ENCODE peak calls at places on chromosomes 6 and 20, in four cellular contexts. T, S, M and J are unnamed samples.

GRCh38 chr20:60138263-60139127 is 180.3 kb downstream of the CDH26 start:
- DNase-seq in T (no peak), S (no peak), M (no peak), J (no peak)

GRCh38 chr6:54217018-54217417 is 91.2 kb upstream of the TINAG start:
- DNase-seq in T (no peak), S (no peak), M (no peak), J (no peak)

GRCh38 chr6:1560281-1561058 is 49.2 kb upstream of the FOXC1 start:
- DNase-seq in T (no peak), S (no peak), M (no peak), J (no peak)

GRCh38 chr6:120553353-120553752 is 780.9 kb downstream of the TBC1D32 start:
- DNase-seq in T (no peak), S (no peak), M (no peak), J (no peak)

GRCh38 chr20:58868795-58869194 is 16.3 kb downstream of the GNAS start:
- DNase-seq in T (no peak), S (no peak), M (no peak), J (peak; percentile 57)

GRCh38 chr20:3734111-3734843 is 1.8 kb downstream of the HSPA12B start:
- DNase-seq in T (no peak), S (no peak), M (no peak), J (no peak)

GRCh38 chr6:17099401-17100059 is 2.3 kb upstream of the STMND1 start:
- DNase-seq in T (no peak), S (no peak), M (no peak), J (no peak)

GRCh38 chr20:3407426-3408250 is at the start of gene DNAAF9:
- DNase-seq in T (peak; percentile 82), S (peak; percentile 82), M (peak; percentile 89), J (peak; percentile 80)

GRCh38 chr20:49283176-49283702 is 5.4 kb upstream of the ZNFX1 start:
- DNase-seq in T (no peak), S (no peak), M (no peak), J (no peak)

GRCh38 chr20:51326241-51326819 is 216.2 kb downstream of the NFATC2 start:
- DNase-seq in T (peak; percentile 39), S (peak; percentile 36), M (peak; percentile 46), J (peak; percentile 84)

GRCh38 chr6:68834561-68834960 is 199.5 kb downstream of the ADGRB3 start:
- DNase-seq in T (no peak), S (no peak), M (no peak), J (no peak)

GRCh38 chr6:148413321-148414094 is 70.9 kb downstream of the SASH1 start:
- DNase-seq in T (no peak), S (no peak), M (no peak), J (peak; percentile 77)

GRCh38 chr6:55694148-55694547 is 115.2 kb upstream of the HMGCLL1 start:
- DNase-seq in T (no peak), S (peak; percentile 28), M (no peak), J (peak; percentile 82)

GRCh38 chr6:31090973-31091364 is 21.4 kb downstream of the C6orf15 start:
- DNase-seq in T (no peak), S (no peak), M (no peak), J (no peak)

DNA sequence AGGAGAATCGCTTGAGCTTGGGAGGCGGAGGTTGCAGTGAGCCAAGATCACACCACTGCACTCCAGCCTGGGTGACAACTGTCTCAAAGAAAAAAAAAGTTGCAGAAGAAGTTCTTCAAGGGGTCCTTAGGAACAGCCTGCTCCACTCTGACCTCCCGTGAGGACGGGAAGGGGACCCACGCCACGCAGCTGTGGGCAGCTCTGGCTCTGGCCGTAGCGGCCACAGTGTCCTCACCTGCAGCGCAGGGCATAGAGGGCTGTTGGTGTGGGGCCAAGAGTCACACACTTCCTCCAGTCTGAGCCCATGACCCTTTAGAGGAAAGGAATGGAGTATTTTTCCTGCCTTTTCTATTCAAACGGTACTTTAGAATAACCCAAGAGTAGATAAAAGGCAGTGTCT is 5.4 kb downstream of the NTSR1 start:
- DNase-seq in T (no peak), S (no peak), M (no peak), J (no peak)
- TF ChIP-seq CTCF in T (no peak), S (no peak), M (no peak), J (no peak)

GRCh38 chr6:43074847-43075741 is 1.0 kb upstream of the PTK7 start:
- DNase-seq in T (no peak), S (no peak), M (no peak), J (peak; percentile 45)

GRCh38 chr6:43075791-43076092 is 372 bp upstream of the PTK7 start:
- DNase-seq in T (no peak), S (no peak), M (no peak), J (no peak)

GRCh38 chr6:43070028-43070632 is 6.0 kb upstream of the PTK7 start:
- DNase-seq in T (no peak), S (no peak), M (peak; percentile 57), J (peak; percentile 90)
- TF ChIP-seq CTCF in T (peak; percentile 48), S (peak; percentile 52), M (peak; percentile 77), J (peak; percentile 76)

DNA sequence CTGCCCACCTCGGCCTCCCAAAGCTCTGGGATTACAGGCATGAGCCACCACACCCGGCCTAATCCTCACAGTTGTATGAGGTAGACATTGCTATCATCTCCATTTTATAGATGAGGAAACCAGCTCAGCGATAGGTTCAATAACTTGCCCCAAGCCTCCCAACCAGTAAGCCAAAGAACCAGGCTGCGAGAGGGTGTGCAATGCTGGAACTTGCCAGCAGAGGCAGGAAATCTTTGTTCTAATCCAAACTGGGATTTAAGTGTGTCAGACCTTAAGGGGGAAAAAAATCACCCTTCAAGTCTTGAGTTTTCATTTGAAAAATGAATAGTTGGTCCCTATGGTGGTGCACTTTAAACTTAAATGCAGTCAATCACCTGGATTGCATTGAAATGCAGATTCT is 20.1 kb upstream of the RNGTT start:
- DNase-seq in T (peak; percentile 48), S (no peak), M (peak; percentile 49), J (peak; percentile 74)
- TF ChIP-seq CTCF in T (peak; percentile 73), S (peak; percentile 59), M (peak; percentile 66), J (peak; percentile 68)

GRCh38 chr6:125780540-125781306 is 10.0 kb upstream of the NCOA7 start:
- DNase-seq in T (peak; percentile 23), S (peak; percentile 59), M (peak; percentile 62), J (peak; percentile 60)
- TF ChIP-seq CTCF in T (no peak), S (no peak), M (no peak), J (no peak)